ENCODE peak calls at places on chromosomes 16 and 17, in nine cellular contexts. O is AG09309; N is skeletal muscle cell; D is non-pigmented ciliary epithelial cell; W is psoas muscle; E is stimulated activated CD4-positive, alpha-beta T cell treated with anti-CD3 and anti-CD28 coated beads, Interleukin-1b, Interleukin-23, amount 100 ng/mL, for 24 hours; T is left cardiac atrium; X is right lobe of liver; S is NAMALWA. Q is an unnamed sample.

GRCh38 chr17:72392056-72393010 is 271.5 kb downstream of the SOX9 start:
- DNase-seq in O (peak; percentile 73), N (peak; percentile 87), D (peak; percentile 63), W (no peak), E (no peak), T (no peak), X (no peak), S (no peak), Q (peak; percentile 75)

GRCh38 chr17:71460943-71461342 is 659.9 kb upstream of the SOX9 start:
- DNase-seq in O (no peak), N (no peak), D (no peak), W (no peak), E (no peak), T (no peak), X (no peak), S (peak; percentile 21), Q (no peak)

GRCh38 chr16:1493746-1494094 is 560 bp downstream of the TELO2 start:
- DNase-seq in O (no peak), N (no peak), D (no peak), W (no peak), E (no peak), T (no peak), X (no peak), S (peak; percentile 43), Q (no peak)

GRCh38 chr16:77197747-77198146 is 1.5 kb upstream of the SYCE1L start:
- DNase-seq in O (no peak), N (no peak), D (no peak), W (no peak), E (no peak), T (no peak), X (no peak), S (no peak), Q (no peak)

GRCh38 chr17:74922694-74923537 is at the start of gene USH1G:
- DNase-seq in O (no peak), N (no peak), D (no peak), W (peak; percentile 27), E (no peak), T (no peak), X (no peak), S (no peak), Q (no peak)

GRCh38 chr16:64047878-64048277 is 1074.0 kb downstream of the CDH11 start:
- DNase-seq in O (no peak), N (no peak), D (no peak), W (no peak), E (no peak), T (no peak), X (no peak), S (no peak), Q (no peak)

GRCh38 chr17:34347063-34347462 is 9.2 kb upstream of the CCL13 start:
- DNase-seq in O (no peak), N (no peak), D (no peak), W (no peak), E (no peak), T (no peak), X (no peak), S (no peak), Q (no peak)

GRCh38 chr17:63985387-63986140 is 12.6 kb upstream of the PRR29 start:
- DNase-seq in O (no peak), N (no peak), D (no peak), W (no peak), E (no peak), T (no peak), X (no peak), S (no peak), Q (no peak)

GRCh38 chr16:77834600-77834963 is 46.2 kb downstream of the VAT1L start:
- DNase-seq in O (peak; percentile 58), N (peak; percentile 45), D (peak; percentile 68), W (no peak), E (no peak), T (no peak), X (no peak), S (no peak), Q (peak; percentile 61)

GRCh38 chr17:29412780-29413565 is 22.8 kb downstream of the TAOK1 start:
- DNase-seq in O (peak; percentile 76), N (no peak), D (no peak), W (no peak), E (no peak), T (no peak), X (no peak), S (no peak), Q (peak; percentile 80)

GRCh38 chr17:75146597-75146996 is 7.7 kb downstream of the JPT1 start:
- DNase-seq in O (no peak), N (no peak), D (no peak), W (no peak), E (no peak), T (no peak), X (no peak), S (no peak), Q (no peak)

GRCh38 chr17:3002538-3003301 is 60.7 kb downstream of the OR1D5 start:
- DNase-seq in O (no peak), N (no peak), D (no peak), W (no peak), E (no peak), T (no peak), X (peak; percentile 59), S (peak; percentile 90), Q (no peak)

GRCh38 chr17:65287040-65287439 is 149.9 kb downstream of the RGS9 start:
- DNase-seq in O (no peak), N (peak; percentile 15), D (no peak), W (no peak), E (no peak), T (no peak), X (no peak), S (no peak), Q (no peak)

GRCh38 chr16:3457434-3458252 is 14.2 kb downstream of the NAA60 start:
- DNase-seq in O (peak; percentile 42), N (peak; percentile 53), D (no peak), W (peak; percentile 93), E (peak; percentile 80), T (peak; percentile 90), X (peak; percentile 96), S (peak; percentile 92), Q (peak; percentile 34)

Q was measured in HS-5.